ENCODE peak calls at places on chromosome 13, in five cellular contexts. One of them, this sample, is unnamed.

GRCh38 chr13:99051768-99052455 is 74.0 kb upstream of the DOCK9 start:
- DNase-seq in A172: no peak
- DNase-seq in PC-3: no peak
- DNase-seq in HT1080: no peak
- DNase-seq in T-helper 1 cell: no peak
- DNase-seq in this sample: no peak

GRCh38 chr13:39531646-39532045 is 71.3 kb downstream of the LHFPL6 start:
- DNase-seq in A172: no peak
- DNase-seq in PC-3: peak
- DNase-seq in HT1080: peak
- DNase-seq in T-helper 1 cell: no peak
- DNase-seq in this sample: no peak

GRCh38 chr13:48733739-48734329 is 80.1 kb downstream of the CYSLTR2 start:
- DNase-seq in A172: no peak
- DNase-seq in PC-3: no peak
- DNase-seq in HT1080: no peak
- DNase-seq in T-helper 1 cell: no peak
- DNase-seq in this sample: no peak

GRCh38 chr13:41603917-41604316 is 146.6 kb downstream of the RGCC start:
- DNase-seq in A172: peak
- DNase-seq in PC-3: peak
- DNase-seq in HT1080: peak
- DNase-seq in T-helper 1 cell: no peak
- DNase-seq in this sample: no peak

GRCh38 chr13:104011505-104012270 is 945.5 kb upstream of the SLC10A2 start:
- DNase-seq in A172: no peak
- DNase-seq in PC-3: peak
- DNase-seq in HT1080: no peak
- DNase-seq in T-helper 1 cell: no peak
- DNase-seq in this sample: no peak

GRCh38 chr13:110657196-110657595 is 41.9 kb downstream of the NAXD start:
- DNase-seq in A172: no peak
- DNase-seq in PC-3: no peak
- DNase-seq in HT1080: no peak
- DNase-seq in T-helper 1 cell: no peak
- DNase-seq in this sample: no peak

GRCh38 chr13:73961181-73961580 is 173.0 kb downstream of the KLF12 start:
- DNase-seq in A172: no peak
- DNase-seq in PC-3: no peak
- DNase-seq in HT1080: no peak
- DNase-seq in T-helper 1 cell: no peak
- DNase-seq in this sample: no peak

GRCh38 chr13:50392977-50393376 is 377.7 kb downstream of the KCNRG start:
- DNase-seq in A172: no peak
- DNase-seq in PC-3: no peak
- DNase-seq in HT1080: no peak
- DNase-seq in T-helper 1 cell: no peak
- DNase-seq in this sample: no peak